ENCODE peak calls at places on chromosomes 11 and 22, in nine cellular contexts. F is uterus, N is heart left ventricle, Y is IMR-90, E is aorta, W is body of pancreas, H is gastrocnemius medialis, M is thoracic aorta, P is right atrium auricular region. Z is an unnamed sample. For H3K9me3 and H3K4me1, the result is how much of the 10 kb centered on the place peaks cover.

GRCh38 chr22:33274214-33274828 is 216.1 kb upstream of the SYN3 start:
- DNase-seq in F (no peak), N (no peak), Y (no peak), E (no peak), W (no peak), H (no peak), M (no peak), P (no peak), Z (no peak)

GRCh38 chr11:132639986-132640385 is 892.3 kb downstream of the OPCML start:
- DNase-seq in F (no peak), N (no peak), Y (no peak), E (no peak), W (no peak), H (no peak), M (no peak), P (no peak), Z (no peak)

GRCh38 chr11:121522043-121522941 is 69.5 kb upstream of the SORL1-AS1 start:
- DNase-seq in F (no peak), N (no peak), Y (no peak), E (no peak), W (no peak), H (no peak), M (no peak), P (peak), Z (no peak)

GRCh38 chr11:76769645-76770586 is 13.2 kb upstream of the TSKU start:
- DNase-seq in F (peak), N (no peak), Y (peak), E (peak), W (peak), H (no peak), M (no peak), P (no peak), Z (no peak)

GRCh38 chr11:108584973-108585372 is 8.6 kb downstream of the EXPH5 start:
- DNase-seq in F (no peak), N (no peak), Y (no peak), E (no peak), W (no peak), H (no peak), M (no peak), P (no peak), Z (no peak)

GRCh38 chr22:46056169-46057041 is 79.4 kb upstream of the WNT7B start:
- DNase-seq in F (peak), N (peak), Y (no peak), E (peak), W (peak), H (no peak), M (no peak), P (no peak), Z (peak)

GRCh38 chr11:74418509-74418895 is 20.3 kb upstream of the PGM2L1 start:
- DNase-seq in F (no peak), N (no peak), Y (peak), E (no peak), W (no peak), H (no peak), M (no peak), P (no peak), Z (no peak)

GRCh38 chr22:36762687-36763260 is 13.1 kb downstream of the IFT27 start:
- DNase-seq in F (no peak), N (peak), Y (peak), E (no peak), W (no peak), H (no peak), M (no peak), P (peak), Z (peak)

GRCh38 chr11:47863189-47863892 is 15.2 kb upstream of the NUP160 start:
- DNase-seq in F (no peak), N (no peak), Y (peak), E (no peak), W (no peak), H (no peak), M (no peak), P (no peak), Z (no peak)

GRCh38 chr11:1952806-1953482 is 5.8 kb downstream of the MRPL23 start:
- DNase-seq in F (peak), N (peak), Y (no peak), E (peak), W (no peak), H (no peak), M (no peak), P (no peak), Z (no peak)

GRCh38 chr11:47507868-47508594 is 44.9 kb downstream of the CELF1 start:
- DNase-seq in F (no peak), N (no peak), Y (no peak), E (no peak), W (no peak), H (no peak), M (no peak), P (no peak), Z (no peak)

GRCh38 chr11:32838505-32839274 is 9.0 kb downstream of the PRRG4 start:
- DNase-seq in F (no peak), N (no peak), Y (no peak), E (no peak), W (no peak), H (no peak), M (no peak), P (no peak), Z (no peak)

GRCh38 chr11:116073854-116074837 is 569.9 kb upstream of the CADM1 start:
- DNase-seq in F (peak), N (peak), Y (no peak), E (no peak), W (no peak), H (no peak), M (no peak), P (no peak), Z (no peak)

GRCh38 chr11:123351375-123351774 is 78.7 kb upstream of the GRAMD1B start:
- DNase-seq in F (no peak), N (peak), Y (no peak), E (no peak), W (no peak), H (no peak), M (no peak), P (no peak), Z (no peak)

GRCh38 chr11:92357344-92357743 is 132.7 kb downstream of the FAT3 start:
- DNase-seq in F (no peak), N (no peak), Y (no peak), E (no peak), W (no peak), H (no peak), M (no peak), P (no peak), Z (no peak)

GRCh38 chr22:39494471-39495120 is 7.5 kb upstream of the MIEF1 start:
- DNase-seq in F (no peak), N (no peak), Y (peak), E (no peak), W (no peak), H (no peak), M (no peak), P (no peak), Z (no peak)

GRCh38 chr11:70098936-70099335 is 20.8 kb downstream of the ANO1 start:
- DNase-seq in F (no peak), N (no peak), Y (no peak), E (no peak), W (no peak), H (no peak), M (no peak), P (no peak), Z (peak)

GRCh38 chr11:44559207-44559943 is 6.1 kb upstream of the CD82 start:
- DNase-seq in F (no peak), N (no peak), Y (no peak), E (no peak), W (no peak), H (no peak), M (no peak), P (no peak), Z (peak)

GRCh38 chr22:20638143-20638870 is 130.9 kb downstream of the MED15 start:
- DNase-seq in F (no peak), N (no peak), Y (no peak), E (no peak), W (peak), H (no peak), M (no peak), P (no peak), Z (no peak)

GRCh38 chr11:65445101-65445603 is 22.6 kb downstream of the NEAT1 start:
- DNase-seq in F (no peak), N (no peak), Y (peak), E (no peak), W (no peak), H (no peak), M (no peak), P (peak), Z (no peak)

GRCh38 chr11:19026862-19027261 is 33.7 kb downstream of the MRGPRX2 start:
- DNase-seq in F (no peak), N (no peak), Y (no peak), E (no peak), W (no peak), H (no peak), M (no peak), P (no peak), Z (no peak)

GRCh38 chr11:100712618-100713017 is 25.5 kb downstream of the ARHGAP42 start:
- DNase-seq in F (no peak), N (no peak), Y (no peak), E (no peak), W (no peak), H (no peak), M (no peak), P (no peak), Z (no peak)

GRCh38 chr22:39940757-39941305 is 19.4 kb upstream of the TMA7B start:
- DNase-seq in F (no peak), N (no peak), Y (no peak), E (no peak), W (no peak), H (no peak), M (no peak), P (no peak), Z (no peak)

GRCh38 chr22:46409631-46410210 is 74.2 kb downstream of the TRMU start:
- DNase-seq in F (no peak), N (no peak), Y (no peak), E (no peak), W (no peak), H (no peak), M (no peak), P (no peak), Z (no peak)

GRCh38 chr11:35518766-35519165 is 6.7 kb downstream of the PAMR1 start:
- DNase-seq in F (no peak), N (no peak), Y (no peak), E (no peak), W (no peak), H (no peak), M (no peak), P (no peak), Z (no peak)

GRCh38 chr22:23557467-23557866 is 22.6 kb downstream of the IGLL1 start:
- DNase-seq in F (no peak), N (no peak), Y (no peak), E (no peak), W (no peak), H (no peak), M (no peak), P (no peak), Z (no peak)

GRCh38 chr11:133038850-133039249 is 493.5 kb downstream of the OPCML start:
- DNase-seq in F (no peak), N (no peak), Y (no peak), E (no peak), W (no peak), H (no peak), M (no peak), P (no peak), Z (no peak)

GRCh38 chr11:65662247-65662801 is 392 bp downstream of the RELA start:
- DNase-seq in F (peak), N (no peak), Y (no peak), E (no peak), W (no peak), H (no peak), M (no peak), P (no peak), Z (no peak)

GRCh38 chr11:109789911-109790310 is 303.3 kb upstream of the ZC3H12C start:
- DNase-seq in F (no peak), N (no peak), Y (peak), E (no peak), W (no peak), H (no peak), M (no peak), P (no peak), Z (no peak)

GRCh38 chr22:40426671-40427070 is 56.3 kb downstream of the SGSM3 start:
- DNase-seq in F (no peak), N (no peak), Y (peak), E (no peak), W (no peak), H (peak), M (no peak), P (no peak), Z (no peak)

GRCh38 chr11:125176866-125177265 is 12.3 kb downstream of the PKNOX2 start:
- DNase-seq in F (no peak), N (no peak), Y (no peak), E (no peak), W (no peak), H (no peak), M (no peak), P (no peak), Z (peak)

GRCh38 chr11:118618991-118619375 is 11.6 kb downstream of the PHLDB1 start:
- DNase-seq in F (peak), N (peak), Y (peak), E (peak), W (peak), H (no peak), M (no peak), P (peak), Z (no peak)

GRCh38 chr11:1829039-1829820 is 5.6 kb upstream of the SYT8 start:
- DNase-seq in F (no peak), N (no peak), Y (peak), E (peak), W (peak), H (no peak), M (no peak), P (no peak), Z (peak)

GRCh38 chr22:20046730-20047129 is 25.8 kb downstream of the TANGO2 start:
- DNase-seq in F (no peak), N (no peak), Y (no peak), E (no peak), W (no peak), H (no peak), M (no peak), P (no peak), Z (no peak)

GRCh38 chr11:23789938-23790371 is 706.9 kb upstream of the LUZP2 start:
- DNase-seq in F (no peak), N (no peak), Y (peak), E (no peak), W (no peak), H (no peak), M (no peak), P (no peak), Z (no peak)

GRCh38 chr11:120172054-120172881 is 34.4 kb upstream of the TRIM29 start:
- DNase-seq in F (peak), N (peak), Y (peak), E (peak), W (peak), H (peak), M (no peak), P (peak), Z (no peak)

GRCh38 chr22:50342651-50343540 is at the start of gene PPP6R2:
- DNase-seq in F (peak), N (peak), Y (peak), E (peak), W (peak), H (peak), M (no peak), P (no peak), Z (no peak)

GRCh38 chr22:29375436-29376076 is 12.8 kb downstream of the AP1B1 start:
- DNase-seq in F (no peak), N (no peak), Y (peak), E (peak), W (no peak), H (peak), M (no peak), P (no peak), Z (no peak)

GRCh38 chr11:107691003-107691402 is 20.9 kb downstream of the SLN start:
- DNase-seq in F (no peak), N (no peak), Y (peak), E (no peak), W (no peak), H (no peak), M (no peak), P (no peak), Z (no peak)

GRCh38 chr22:41563051-41563711 is 2.4 kb downstream of the CSDC2 start:
- DNase-seq in F (peak), N (no peak), Y (peak), E (peak), W (peak), H (no peak), M (no peak), P (no peak), Z (no peak)

DNA sequence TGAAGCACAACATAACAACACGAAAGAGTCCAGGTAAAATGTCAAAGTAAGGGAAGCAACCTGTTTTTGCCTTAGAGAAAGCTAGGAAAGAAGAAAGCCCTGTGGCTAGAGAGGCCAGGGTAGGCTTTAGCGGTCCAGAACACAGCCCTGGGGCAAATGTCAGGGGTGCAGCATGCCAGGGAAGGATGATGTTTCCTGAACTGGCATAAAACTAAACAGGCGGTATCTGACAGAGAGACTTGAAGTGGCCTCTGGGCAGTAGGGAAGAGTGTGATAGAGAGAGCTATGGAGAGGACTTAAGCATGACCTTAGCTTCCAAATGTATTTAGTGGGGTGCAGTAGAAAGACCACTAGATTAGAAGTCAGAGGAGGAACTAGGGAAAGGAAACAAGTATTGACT is 103.5 kb downstream of the KCNC1 start:
- DNase-seq in F (no peak), N (no peak), Y (no peak), E (no peak), W (no peak), H (peak), M (no peak), P (no peak), Z (no peak)
- H3K27ac ChIP-seq in F (no peak), N (no peak), Y (no peak), E (no peak), W (no peak), H (peak), M (no peak), P (no peak), Z (no peak)

GRCh38 chr11:63488789-63489188 is 2.2 kb downstream of the PLAAT5 start:
- DNase-seq in F (no peak), N (no peak), Y (no peak), E (no peak), W (no peak), H (no peak), M (no peak), P (no peak), Z (no peak)

GRCh38 chr11:63491240-63491587 is 247 bp upstream of the PLAAT5 start:
- DNase-seq in F (no peak), N (no peak), Y (no peak), E (no peak), W (no peak), H (no peak), M (no peak), P (no peak), Z (no peak)

GRCh38 chr11:63490551-63491239 is at the start of gene PLAAT5:
- DNase-seq in F (peak), N (peak), Y (no peak), E (peak), W (peak), H (no peak), M (no peak), P (no peak), Z (no peak)

GRCh38 chr11:63489879-63490278 is 1.1 kb downstream of the PLAAT5 start:
- DNase-seq in F (no peak), N (no peak), Y (no peak), E (no peak), W (peak), H (no peak), M (no peak), P (no peak), Z (no peak)

GRCh38 chr11:63485777-63486176 is 5.2 kb downstream of the PLAAT5 start:
- DNase-seq in F (no peak), N (no peak), Y (no peak), E (no peak), W (no peak), H (no peak), M (no peak), P (no peak), Z (no peak)
- H3K9me3 ChIP-seq in F (under half), N (under half), Y (under half), E (under half), W (under half), H (under half), M (under half), P (under half), Z (under half)

GRCh38 chr11:20364412-20364792 is 888 bp downstream of the HTATIP2 start:
- DNase-seq in F (no peak), N (no peak), Y (no peak), E (no peak), W (peak), H (no peak), M (no peak), P (no peak), Z (no peak)

GRCh38 chr11:20363500-20364411 is at the start of gene HTATIP2:
- DNase-seq in F (peak), N (peak), Y (peak), E (peak), W (peak), H (peak), M (no peak), P (peak), Z (no peak)

GRCh38 chr11:20360650-20361049 is 2.9 kb upstream of the HTATIP2 start:
- DNase-seq in F (no peak), N (no peak), Y (peak), E (no peak), W (no peak), H (no peak), M (no peak), P (no peak), Z (no peak)

GRCh38 chr11:20363149-20363499 is 390 bp upstream of the HTATIP2 start:
- DNase-seq in F (no peak), N (no peak), Y (no peak), E (no peak), W (no peak), H (no peak), M (no peak), P (no peak), Z (no peak)

DNA sequence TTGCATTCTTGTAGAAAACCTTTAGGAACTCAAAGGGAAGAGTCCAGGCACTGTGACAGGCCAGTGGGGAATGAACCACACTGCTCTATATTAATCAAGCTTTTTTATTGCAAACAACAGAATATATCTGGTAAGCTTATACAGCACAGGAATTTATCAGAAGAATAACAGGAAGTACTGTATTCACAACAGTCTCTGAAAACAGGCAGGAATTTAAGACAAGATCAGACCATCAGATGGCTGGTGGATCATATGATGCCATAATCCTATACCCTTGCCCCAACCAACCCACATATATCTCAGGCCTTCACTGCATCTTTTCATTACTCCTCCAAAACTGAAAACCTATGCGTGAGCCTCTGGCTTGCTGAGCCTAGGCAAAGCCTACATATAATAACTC is 1.0 kb upstream of the HTATIP2 start:
- DNase-seq in F (no peak), N (no peak), Y (no peak), E (no peak), W (no peak), H (no peak), M (no peak), P (no peak), Z (no peak)
- H3K4me1 ChIP-seq in F (under half), N (under half), Y (under half), E (under half), W (under half), H (under half), M (under half), P (under half), Z (under half)

DNA sequence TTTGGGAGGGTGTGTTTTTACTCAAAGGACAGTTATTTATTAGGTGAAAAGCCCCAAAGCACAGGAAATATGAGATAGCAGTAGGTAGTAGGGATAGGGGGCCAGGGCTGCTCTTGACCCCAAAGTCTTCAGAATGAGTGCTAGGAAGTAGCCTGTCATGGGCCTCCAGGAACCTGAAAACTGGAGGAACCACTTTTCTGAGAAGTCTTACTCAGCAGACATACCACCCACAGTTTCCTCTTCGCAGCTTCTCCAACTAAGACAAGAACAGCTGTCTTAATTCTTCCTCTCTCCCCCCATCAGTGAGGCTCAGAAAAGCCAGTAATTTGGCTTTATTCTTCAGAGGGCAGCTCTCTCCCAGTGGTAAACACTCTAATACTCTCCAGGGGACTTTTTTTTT is 84.0 kb upstream of the CTSC start:
- DNase-seq in F (no peak), N (no peak), Y (peak), E (no peak), W (no peak), H (no peak), M (no peak), P (no peak), Z (no peak)
- H3K27ac ChIP-seq in F (peak), N (peak), Y (no peak), E (no peak), W (no peak), H (peak), M (peak), P (peak), Z (peak)